ENCODE peak calls at places on chromosomes 7 and 10, in seven cellular contexts. V is H4, C is renal cortical epithelial cell, U is GM23248, I is T-helper 17 cell, M is fibroblast of the aortic adventitia, S is right lobe of liver. E is an unnamed sample.

GRCh38 chr10:23171232-23171876 is 20.8 kb upstream of the PTF1A start:
- DNase-seq in V (no peak), C (peak), U (peak), I (no peak), M (peak), S (no peak), E (no peak)

GRCh38 chr7:106139253-106140251 is 27.4 kb upstream of the SYPL1 start:
- DNase-seq in V (no peak), C (peak), U (peak), I (no peak), M (peak), S (no peak), E (no peak)

GRCh38 chr7:1256621-1257020 is 23.9 kb downstream of the UNCX start:
- DNase-seq in V (no peak), C (no peak), U (no peak), I (no peak), M (no peak), S (no peak), E (no peak)

GRCh38 chr7:29035044-29035740 is 77.1 kb upstream of the TRIL start:
- DNase-seq in V (peak), C (peak), U (peak), I (no peak), M (peak), S (no peak), E (no peak)

GRCh38 chr10:78173360-78174020 is 139.8 kb downstream of the RPS24 start:
- DNase-seq in V (no peak), C (no peak), U (peak), I (no peak), M (no peak), S (no peak), E (no peak)

GRCh38 chr10:126430512-126430911 is 42.2 kb upstream of the ADAM12 start:
- DNase-seq in V (no peak), C (no peak), U (no peak), I (no peak), M (no peak), S (no peak), E (no peak)

GRCh38 chr10:44851881-44852280 is 59.3 kb upstream of the TMEM72 start:
- DNase-seq in V (no peak), C (no peak), U (no peak), I (no peak), M (no peak), S (peak), E (no peak)

GRCh38 chr10:27192284-27192683 is 37.1 kb downstream of the MASTL start:
- DNase-seq in V (peak), C (peak), U (peak), I (no peak), M (peak), S (no peak), E (no peak)

GRCh38 chr10:20954519-20954918 is 57.4 kb upstream of the NEBL start:
- DNase-seq in V (no peak), C (no peak), U (no peak), I (no peak), M (no peak), S (no peak), E (no peak)

GRCh38 chr10:74118794-74119193 is 31.8 kb downstream of the AP3M1 start:
- DNase-seq in V (no peak), C (no peak), U (peak), I (no peak), M (no peak), S (no peak), E (peak)

GRCh38 chr10:78798976-78799730 is 269.6 kb upstream of the ZMIZ1 start:
- DNase-seq in V (no peak), C (no peak), U (peak), I (no peak), M (peak), S (no peak), E (no peak)

GRCh38 chr10:37831495-37832333 is 25.7 kb downstream of the ZNF248 start:
- DNase-seq in V (no peak), C (no peak), U (peak), I (no peak), M (no peak), S (no peak), E (no peak)

GRCh38 chr7:134649231-134649775 is 2.6 kb downstream of the BPGM start:
- DNase-seq in V (no peak), C (no peak), U (peak), I (no peak), M (no peak), S (no peak), E (no peak)

GRCh38 chr10:66862687-66863290 is 63.0 kb upstream of the LRRTM3 start:
- DNase-seq in V (no peak), C (peak), U (no peak), I (no peak), M (no peak), S (no peak), E (no peak)

GRCh38 chr7:118590107-118590506 is 365.6 kb downstream of the ANKRD7 start:
- DNase-seq in V (peak), C (peak), U (no peak), I (no peak), M (no peak), S (no peak), E (no peak)